ENCODE peak calls at places on chromosomes 13 and 19, in eight cellular contexts. Q is heart left ventricle, O is lower leg skin, T is tibial nerve, X is stomach, J is IMR-90, Z is uterus, M is body of pancreas. K is an unnamed sample.

GRCh38 chr19:38210458-38210987 is 13.5 kb downstream of the DPF1 start:
- DNase-seq in M (peak; percentile 35), J (peak; percentile 28), O (no peak), Z (peak; percentile 23), X (no peak), Q (peak; percentile 83), T (peak; percentile 19), K (peak; percentile 36)

GRCh38 chr13:103625194-103625593 is 559.0 kb upstream of the SLC10A2 start:
- DNase-seq in J (no peak), T (no peak), O (no peak), Z (no peak), X (no peak), M (no peak), Q (no peak), K (no peak)

GRCh38 chr19:10290876-10291553 is 1.3 kb downstream of the ICAM5 start:
- DNase-seq in M (peak; percentile 47), T (no peak), Z (peak; percentile 36), Q (peak; percentile 75), O (no peak), J (peak; percentile 54), X (peak; percentile 48), K (no peak)

GRCh38 chr13:32804673-32805260 is 211.5 kb upstream of the KL start:
- DNase-seq in Q (no peak), Z (no peak), O (no peak), X (no peak), M (no peak), J (peak; percentile 51), T (no peak), K (no peak)

GRCh38 chr13:67775359-67775758 is 545.2 kb upstream of the PCDH9 start:
- DNase-seq in X (no peak), J (no peak), Z (no peak), M (no peak), O (no peak), Q (no peak), T (no peak), K (no peak)

GRCh38 chr19:50222691-50223438 is 19.4 kb downstream of the MYH14 start:
- DNase-seq in Z (no peak), T (no peak), Q (no peak), O (no peak), M (no peak), X (no peak), J (no peak), K (no peak)

GRCh38 chr19:50328257-50329145 is 676 bp downstream of the KCNC3 start:
- DNase-seq in X (no peak), J (no peak), O (no peak), Q (peak; percentile 44), Z (no peak), M (peak; percentile 37), T (no peak), K (peak; percentile 33)

GRCh38 chr19:48290923-48291700 is 21.2 kb downstream of the ZNF114 start:
- DNase-seq in O (peak; percentile 70), M (peak; percentile 83), J (peak; percentile 81), Q (peak; percentile 80), X (peak; percentile 81), T (peak; percentile 61), Z (peak; percentile 79), K (peak; percentile 86)

GRCh38 chr13:102911336-102911735 is 65.5 kb downstream of the ERCC5 start:
- DNase-seq in O (no peak), Z (no peak), T (no peak), J (no peak), X (no peak), M (no peak), Q (no peak), K (no peak)

GRCh38 chr13:46992383-46992952 is 95.6 kb upstream of the HTR2A start:
- DNase-seq in J (no peak), Q (no peak), T (no peak), X (no peak), O (no peak), Z (no peak), M (no peak), K (no peak)

GRCh38 chr13:113803409-113804016 is 44.5 kb downstream of the TMEM255B start:
- DNase-seq in Z (no peak), Q (no peak), J (no peak), T (no peak), M (no peak), O (no peak), X (no peak), K (no peak)

GRCh38 chr19:21566073-21566472 is 60.7 kb downstream of the ZNF429 start:
- DNase-seq in T (no peak), Z (no peak), X (no peak), O (no peak), Q (no peak), J (no peak), M (no peak), K (no peak)

GRCh38 chr19:8578642-8579265 is 1.5 kb upstream of the MYO1F start:
- DNase-seq in O (peak; percentile 77), Z (peak; percentile 76), Q (peak; percentile 83), M (peak; percentile 81), J (peak; percentile 53), X (peak; percentile 83), T (peak; percentile 80), K (peak; percentile 73)

GRCh38 chr19:47021536-47022139 is 2.0 kb downstream of the NPAS1 start:
- DNase-seq in Z (no peak), O (no peak), X (no peak), M (no peak), J (no peak), T (no peak), Q (no peak), K (no peak)

GRCh38 chr19:50778906-50779430 is 8.7 kb downstream of the GPR32 start:
- DNase-seq in O (no peak), Z (no peak), X (no peak), Q (no peak), J (no peak), M (no peak), T (no peak), K (no peak)

GRCh38 chr19:34351382-34351802 is 13.6 kb upstream of the GPI start:
- DNase-seq in Q (no peak), J (no peak), M (peak; percentile 49), X (peak; percentile 87), Z (no peak), O (no peak), T (no peak), K (no peak)

GRCh38 chr19:39208175-39208795 is 4.2 kb upstream of the SYCN start:
- DNase-seq in Q (no peak), J (no peak), O (no peak), Z (no peak), M (peak; percentile 80), T (no peak), X (no peak), K (no peak)

GRCh38 chr13:45681101-45681500 is 21.0 kb upstream of the CBY2 start:
- DNase-seq in J (no peak), Q (no peak), X (no peak), O (no peak), M (no peak), T (no peak), Z (no peak), K (no peak)

GRCh38 chr13:33931397-33931987 is 113.5 kb downstream of the RFC3 start:
- DNase-seq in O (no peak), J (peak; percentile 53), T (no peak), Q (no peak), M (peak; percentile 13), X (no peak), Z (no peak), K (no peak)

GRCh38 chr19:50548191-50549058 is 19.8 kb downstream of the LRRC4B start:
- DNase-seq in Z (no peak), Q (no peak), T (no peak), M (no peak), X (no peak), O (no peak), J (no peak), K (no peak)

GRCh38 chr19:45568732-45569131 is 15.9 kb downstream of the OPA3 start:
- DNase-seq in O (no peak), M (no peak), Q (no peak), J (peak; percentile 67), X (no peak), T (no peak), Z (no peak), K (no peak)

GRCh38 chr19:6678690-6679109 is 8.7 kb upstream of the TNFSF14 start:
- DNase-seq in M (no peak), Z (no peak), T (no peak), Q (no peak), O (no peak), X (no peak), J (no peak), K (no peak)

GRCh38 chr13:52459668-52460067 is 4.4 kb downstream of the CKAP2 start:
- DNase-seq in M (no peak), Q (no peak), Z (no peak), T (no peak), O (no peak), J (peak; percentile 86), X (no peak), K (no peak)

GRCh38 chr19:518292-519231 is 11.3 kb downstream of the TPGS1 start:
- DNase-seq in J (peak; percentile 63), M (no peak), O (no peak), Q (peak; percentile 25), Z (peak; percentile 56), X (no peak), T (no peak), K (no peak)

GRCh38 chr13:108795841-108796240 is 166.4 kb downstream of the MYO16 start:
- DNase-seq in M (no peak), J (peak; percentile 12), T (no peak), Q (no peak), X (no peak), O (no peak), Z (no peak), K (no peak)

DNA sequence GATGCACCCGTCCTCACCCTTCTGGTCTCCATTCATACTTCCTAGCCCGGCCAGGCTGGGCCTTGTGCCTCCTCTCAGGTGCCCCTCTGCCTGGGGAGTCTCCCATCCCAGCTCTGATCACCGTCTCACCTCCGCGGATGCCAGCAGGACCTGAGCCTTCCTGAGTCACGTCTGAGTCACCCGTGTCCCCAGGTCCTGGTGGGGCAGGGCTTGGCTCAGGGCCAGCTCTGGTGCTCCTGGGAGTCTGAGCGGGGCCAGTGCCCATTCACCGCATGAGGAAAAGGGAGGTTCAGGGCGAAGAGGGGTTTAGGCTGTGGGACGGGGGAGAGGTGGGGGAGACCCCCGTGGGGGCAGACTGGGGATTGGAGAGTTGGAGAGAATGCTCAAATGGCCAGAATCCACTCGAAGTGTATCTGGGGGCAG is 593 bp downstream of the ATP8B3 start:
- DNase-seq in T (peak; percentile 26), Q (peak; percentile 56), M (peak; percentile 78), X (peak; percentile 83), J (peak; percentile 67), O (peak; percentile 64), Z (peak; percentile 73), K (peak; percentile 92)
- TF ChIP-seq POLR2A in T (no peak), Q (no peak), M (no peak), X (no peak), J (no peak), O (no peak), Z (no peak), K (no peak)

GRCh38 chr13:24328145-24328544 is 18.8 kb downstream of the C1QTNF9 start:
- DNase-seq in O (no peak), J (no peak), X (no peak), M (no peak), Z (no peak), T (no peak), Q (no peak), K (no peak)
- TF ChIP-seq CTCF in O (no peak), J (no peak), X (no peak), M (no peak), Z (no peak), T (no peak), Q (no peak), K (no peak)

GRCh38 chr19:44164673-44165512 is at the start of gene ZNF226:
- DNase-seq in Z (peak; percentile 91), X (peak; percentile 91), O (peak; percentile 96), Q (peak; percentile 94), J (peak; percentile 99), M (peak; percentile 95), T (peak; percentile 70), K (peak; percentile 98)
- TF ChIP-seq POLR2A in Z (no peak), X (no peak), O (no peak), Q (peak; percentile 76), J (peak; percentile 24), M (peak; percentile 53), T (no peak), K (peak; percentile 76)

GRCh38 chr13:38072696-38073095 is 203.1 kb upstream of the TRPC4 start:
- DNase-seq in O (no peak), M (no peak), Z (no peak), T (no peak), Q (no peak), X (no peak), J (no peak), K (no peak)
- TF ChIP-seq CTCF in O (no peak), M (no peak), Z (no peak), T (no peak), Q (no peak), X (no peak), J (no peak), K (no peak)